ENCODE peak calls at places on chromosomes 5 and 9, in ten cellular contexts. T, I, D, C, K, U, E, F, O and G are unnamed samples.

GRCh38 chr5:66174338-66174737 is 30.2 kb downstream of the SREK1 start:
- DNase-seq in I (no peak), C (no peak), E (peak), U (no peak), K (peak), T (no peak), O (no peak), F (no peak), D (peak), G (peak)

GRCh38 chr9:114339130-114339908 is 9.7 kb downstream of the ORM2 start:
- DNase-seq in C (peak), O (peak), E (peak), I (no peak), T (peak), F (peak), D (peak), U (peak), K (peak), G (peak)

GRCh38 chr5:127988149-127988755 is 95.3 kb upstream of the SLC12A2 start:
- DNase-seq in U (no peak), T (no peak), I (peak), D (no peak), F (peak), E (peak), K (peak), O (no peak), C (peak), G (no peak)

GRCh38 chr9:133130721-133131244 is 9.7 kb upstream of the RALGDS start:
- DNase-seq in E (no peak), C (no peak), T (no peak), F (no peak), K (no peak), D (peak), I (no peak), U (no peak), O (peak), G (peak)

GRCh38 chr5:40432836-40433235 is 246.9 kb upstream of the PTGER4 start:
- DNase-seq in D (no peak), U (no peak), I (no peak), O (no peak), E (no peak), F (no peak), T (no peak), K (no peak), C (no peak), G (no peak)

GRCh38 chr5:135332519-135333150 is 66.4 kb downstream of the MACROH2A1 start:
- DNase-seq in C (peak), D (peak), K (peak), U (peak), F (peak), E (peak), I (peak), O (no peak), T (peak), G (peak)

GRCh38 chr5:481347-481746 is 38.4 kb downstream of the EXOC3 start:
- DNase-seq in C (no peak), T (no peak), D (no peak), O (no peak), E (no peak), F (no peak), U (no peak), I (no peak), K (no peak), G (no peak)

GRCh38 chr9:128249558-128249913 is 26.3 kb downstream of the GOLGA2 start:
- DNase-seq in K (no peak), U (no peak), F (peak), O (no peak), T (no peak), D (no peak), C (no peak), E (no peak), I (no peak), G (no peak)

GRCh38 chr9:117403403-117403811 is 11.4 kb downstream of the ASTN2 start:
- DNase-seq in K (no peak), C (no peak), D (no peak), I (no peak), U (no peak), T (peak), O (no peak), E (no peak), F (no peak), G (no peak)

GRCh38 chr5:133048993-133049725 is 2.7 kb upstream of the HSPA4 start:
- DNase-seq in T (no peak), I (peak), U (no peak), K (peak), D (no peak), O (no peak), F (no peak), E (peak), C (no peak), G (no peak)

GRCh38 chr5:75331095-75332090 is 5.6 kb upstream of the HMGCR start:
- DNase-seq in K (no peak), C (no peak), U (no peak), E (no peak), D (peak), O (no peak), F (no peak), T (no peak), I (no peak), G (peak)

GRCh38 chr9:2255128-2255527 is 240.0 kb downstream of the SMARCA2 start:
- DNase-seq in I (no peak), C (no peak), U (no peak), O (no peak), K (no peak), D (no peak), T (no peak), E (no peak), F (peak), G (peak)

GRCh38 chr9:4769321-4770080 is 23.2 kb upstream of the RCL1 start:
- DNase-seq in T (no peak), U (no peak), E (peak), K (peak), O (no peak), F (peak), C (peak), I (peak), D (no peak), G (no peak)

GRCh38 chr9:121876658-121877271 is 216.3 kb downstream of the TTLL11 start:
- DNase-seq in F (no peak), U (no peak), D (no peak), O (no peak), K (peak), T (no peak), C (no peak), I (peak), E (peak), G (no peak)

GRCh38 chr5:123035950-123036390 is 555 bp downstream of the PPIC start:
- DNase-seq in O (no peak), K (peak), D (no peak), I (peak), T (peak), E (peak), C (peak), U (peak), F (no peak), G (no peak)

GRCh38 chr9:127903557-127904475 is 4.4 kb upstream of the ST6GALNAC6 start:
- DNase-seq in O (no peak), U (no peak), K (no peak), E (no peak), D (peak), I (no peak), F (peak), C (no peak), T (no peak), G (peak)

GRCh38 chr9:119951090-119951489 is 581.9 kb upstream of the BRINP1 start:
- DNase-seq in C (no peak), F (no peak), T (no peak), D (no peak), O (no peak), K (peak), U (no peak), I (peak), E (peak), G (no peak)

GRCh38 chr5:180112101-180112861 is 40.7 kb upstream of the RNF130 start:
- DNase-seq in F (no peak), K (no peak), I (no peak), D (no peak), T (peak), C (no peak), U (no peak), O (no peak), E (no peak), G (no peak)

GRCh38 chr5:74232281-74232680 is 408.2 kb downstream of the ENC1 start:
- DNase-seq in D (no peak), K (peak), I (peak), U (peak), E (peak), O (no peak), F (no peak), C (peak), T (no peak), G (no peak)

GRCh38 chr5:89083791-89084190 is 200.8 kb upstream of the MEF2C start:
- DNase-seq in T (no peak), O (no peak), C (peak), U (no peak), K (peak), I (peak), F (no peak), D (no peak), E (peak), G (no peak)

GRCh38 chr5:153711755-153712154 is 221.3 kb downstream of the GRIA1 start:
- DNase-seq in U (no peak), K (peak), T (no peak), C (no peak), I (no peak), F (no peak), O (no peak), D (peak), E (peak), G (no peak)

GRCh38 chr5:83924171-83924570 is 203.5 kb upstream of the HAPLN1 start:
- DNase-seq in F (no peak), T (no peak), U (no peak), K (peak), D (no peak), I (peak), O (no peak), C (no peak), E (peak), G (no peak)

GRCh38 chr9:1273859-1274258 is 223.7 kb downstream of the DMRT2 start:
- DNase-seq in K (no peak), D (no peak), O (no peak), I (no peak), C (no peak), U (no peak), F (no peak), T (no peak), E (no peak), G (no peak)

GRCh38 chr9:91071185-91071990 is 269.8 kb downstream of the SYK start:
- DNase-seq in K (peak), U (no peak), I (peak), D (no peak), T (no peak), F (no peak), E (peak), O (no peak), C (peak), G (no peak)

GRCh38 chr5:170625221-170626165 is 121.7 kb downstream of the KCNIP1 start:
- DNase-seq in D (no peak), I (no peak), F (no peak), C (no peak), O (no peak), T (no peak), E (no peak), U (peak), K (no peak), G (no peak)

GRCh38 chr5:95973793-95974325 is 12.2 kb upstream of the ELL2 start:
- DNase-seq in U (no peak), K (peak), O (peak), T (no peak), D (no peak), C (no peak), E (peak), I (peak), F (peak), G (no peak)

GRCh38 chr5:39605966-39606591 is 181.3 kb upstream of the DAB2 start:
- DNase-seq in U (no peak), T (no peak), F (no peak), I (peak), D (no peak), C (peak), O (no peak), K (peak), E (peak), G (no peak)

GRCh38 chr9:77152289-77152688 is 25.0 kb upstream of the VPS13A start:
- DNase-seq in E (no peak), D (no peak), U (no peak), O (no peak), I (no peak), C (no peak), T (no peak), F (no peak), K (no peak), G (no peak)

GRCh38 chr9:77149879-77150278 is 27.5 kb upstream of the VPS13A start:
- DNase-seq in K (no peak), O (no peak), D (no peak), I (no peak), C (no peak), E (no peak), U (no peak), T (no peak), F (no peak), G (no peak)
- H3K4me2 ChIP-seq in K (no peak), O (no peak), D (no peak), I (no peak), C (no peak), E (no peak), U (no peak), T (no peak), F (no peak), G (no peak)

GRCh38 chr5:125321654-125322053 is 575.2 kb upstream of the ZNF608 start:
- DNase-seq in F (no peak), T (no peak), U (no peak), C (no peak), K (no peak), I (no peak), D (no peak), E (no peak), O (no peak), G (no peak)
- H3K4me2 ChIP-seq in F (no peak), T (no peak), U (no peak), C (no peak), K (no peak), I (no peak), D (no peak), E (no peak), O (no peak), G (no peak)

GRCh38 chr9:134245179-134245578 is 80.8 kb upstream of the RNU6ATAC start:
- DNase-seq in F (no peak), D (peak), K (no peak), O (no peak), E (no peak), I (no peak), T (no peak), C (no peak), U (no peak), G (no peak)

GRCh38 chr9:134240371-134240770 is 76.0 kb upstream of the RNU6ATAC start:
- DNase-seq in E (no peak), I (no peak), U (no peak), F (no peak), T (no peak), K (no peak), O (no peak), C (no peak), D (no peak), G (no peak)

GRCh38 chr9:134242706-134243105 is 78.3 kb upstream of the RNU6ATAC start:
- DNase-seq in D (no peak), T (no peak), K (no peak), E (no peak), O (no peak), I (no peak), C (no peak), U (no peak), F (no peak), G (no peak)

GRCh38 chr9:134239939-134240338 is 75.6 kb upstream of the RNU6ATAC start:
- DNase-seq in K (no peak), U (no peak), D (no peak), E (no peak), I (no peak), C (no peak), O (no peak), T (no peak), F (no peak), G (no peak)

GRCh38 chr9:134243778-134244467 is 79.6 kb upstream of the RNU6ATAC start:
- DNase-seq in O (no peak), E (peak), C (peak), D (peak), I (no peak), U (no peak), K (peak), T (no peak), F (no peak), G (no peak)
- H3K4me2 ChIP-seq in O (no peak), E (no peak), C (no peak), D (peak), I (no peak), U (no peak), K (peak), T (no peak), F (no peak), G (no peak)

DNA sequence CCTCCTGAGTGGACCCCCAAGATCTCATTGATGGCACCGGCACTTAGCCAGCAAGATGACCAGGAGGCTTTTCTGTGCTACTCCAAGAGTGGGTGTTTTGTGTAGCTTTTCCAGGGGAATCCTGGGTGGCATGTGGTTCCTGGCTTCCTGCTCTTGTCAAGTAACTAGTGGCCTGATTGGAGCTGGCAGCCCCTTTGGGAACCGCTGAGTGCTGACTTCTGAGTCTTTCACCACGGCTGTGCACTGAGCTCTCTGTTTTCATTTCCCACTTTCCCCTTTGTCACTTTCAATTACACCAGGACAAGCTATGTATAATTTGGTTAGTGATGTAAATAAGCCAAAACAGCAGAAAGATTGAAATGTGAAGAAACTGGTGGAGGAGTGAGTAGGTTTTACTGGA is 255.4 kb downstream of the GOLPH3 start:
- DNase-seq in I (peak), E (peak), D (no peak), C (no peak), K (no peak), U (peak), O (no peak), F (no peak), T (peak), G (no peak)
- H3K4me2 ChIP-seq in I (no peak), E (no peak), D (no peak), C (no peak), K (no peak), U (no peak), O (no peak), F (no peak), T (no peak), G (no peak)